ENCODE peak calls at places on chromosomes 12 and 14, in nine cellular contexts. M is uterus, O is hepatocyte, A is lung, N is prostate gland, L is keratinocyte, X is psoas muscle, P is brain microvascular endothelial cell, Z is PC-3. D is an unnamed sample. For H3K27me3, the result is how much of the 10 kb centered on the place peaks cover.

GRCh38 chr14:24806061-24806678 is 172.2 kb upstream of the GZMB start:
- DNase-seq in P (peak), Z (peak), M (peak), L (peak), N (peak), A (peak), X (peak), O (peak), D (no peak)

GRCh38 chr12:233615-233968 is 19.6 kb upstream of the SLC6A12 start:
- DNase-seq in P (no peak), X (no peak), L (no peak), Z (no peak), O (no peak), A (no peak), N (no peak), M (no peak), D (no peak)

GRCh38 chr12:71799105-71799504 is 40.5 kb upstream of the TBC1D15 start:
- DNase-seq in Z (peak), A (no peak), O (no peak), P (peak), N (no peak), M (no peak), L (no peak), X (no peak), D (no peak)

GRCh38 chr14:100305446-100306255 is 593 bp downstream of the SLC25A29 start:
- DNase-seq in O (peak), A (no peak), P (no peak), L (no peak), X (no peak), Z (peak), M (peak), N (peak), D (no peak)

GRCh38 chr12:65449400-65449799 is 170.9 kb downstream of the MSRB3 start:
- DNase-seq in A (no peak), O (no peak), X (no peak), L (no peak), P (no peak), M (no peak), N (no peak), Z (peak), D (no peak)

GRCh38 chr14:49497725-49498348 is 88.3 kb downstream of the RPS29 start:
- DNase-seq in X (no peak), A (no peak), O (peak), L (peak), Z (peak), M (no peak), P (peak), N (peak), D (no peak)

GRCh38 chr12:52846356-52846970 is 2.3 kb downstream of the KRT78 start:
- DNase-seq in N (no peak), A (no peak), L (no peak), X (no peak), Z (no peak), O (no peak), P (no peak), M (no peak), D (no peak)

GRCh38 chr12:88242161-88242925 is 100.2 kb downstream of the TMTC3 start:
- DNase-seq in P (peak), Z (peak), N (no peak), L (peak), O (peak), X (no peak), M (peak), A (no peak), D (peak)

GRCh38 chr14:34460841-34461240 is 1.2 kb downstream of the SPTSSA start:
- DNase-seq in Z (peak), L (no peak), M (no peak), N (no peak), P (no peak), A (no peak), X (no peak), O (no peak), D (no peak)

GRCh38 chr12:123050331-123050809 is 69.9 kb downstream of the ARL6IP4 start:
- DNase-seq in L (no peak), P (peak), M (peak), X (peak), A (no peak), N (peak), Z (peak), O (no peak), D (no peak)

GRCh38 chr14:89899917-89900680 is 54.4 kb downstream of the EFCAB11 start:
- DNase-seq in N (no peak), P (no peak), M (no peak), Z (peak), A (no peak), O (peak), X (no peak), L (no peak), D (no peak)

GRCh38 chr14:36666416-36667206 is 5.0 kb downstream of the PAX9 start:
- DNase-seq in A (no peak), M (no peak), L (no peak), O (no peak), X (no peak), N (no peak), Z (peak), P (no peak), D (no peak)

GRCh38 chr12:68675098-68675842 is 11.5 kb upstream of the NUP107 start:
- DNase-seq in Z (no peak), L (no peak), N (no peak), X (no peak), M (no peak), P (no peak), A (no peak), O (no peak), D (no peak)

GRCh38 chr12:72790273-72790672 is 518.1 kb downstream of the TRHDE start:
- DNase-seq in P (no peak), N (no peak), O (no peak), L (no peak), X (no peak), A (no peak), M (no peak), Z (peak), D (peak)

GRCh38 chr12:132597333-132598283 is 12.8 kb downstream of the LRCOL1 start:
- DNase-seq in L (no peak), N (no peak), O (peak), Z (peak), P (peak), X (no peak), M (no peak), A (no peak), D (no peak)

GRCh38 chr14:35240233-35240632 is 51.9 kb upstream of the PSMA6 start:
- DNase-seq in N (no peak), X (no peak), Z (no peak), O (no peak), P (no peak), A (no peak), M (no peak), L (no peak), D (no peak)

GRCh38 chr14:34711169-34711568 is 3.2 kb downstream of the CFL2 start:
- DNase-seq in Z (peak), X (no peak), M (peak), L (peak), A (no peak), P (peak), N (no peak), O (peak), D (peak)

DNA sequence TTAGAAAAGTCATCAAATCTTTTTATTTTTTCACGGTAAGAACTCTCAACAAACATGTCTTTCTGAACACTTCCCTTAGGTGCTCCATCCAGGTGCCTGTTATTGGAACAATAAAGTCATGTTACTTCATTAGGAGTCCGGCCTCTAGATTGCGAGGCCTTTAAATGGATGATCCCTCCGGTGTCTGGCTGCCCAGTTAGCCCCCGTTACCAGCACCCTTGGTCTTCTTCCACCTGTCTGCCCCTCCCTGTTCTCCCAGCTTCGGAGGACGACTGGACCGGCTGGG is 593 bp upstream of the PA2G4 start:
- DNase-seq in L (no peak), X (no peak), O (no peak), N (no peak), A (no peak), M (no peak), Z (no peak), P (no peak), D (no peak)
- TF ChIP-seq CTCF in L (no peak), X (no peak), O (no peak), N (no peak), A (no peak), M (no peak), Z (no peak), P (no peak), D (no peak)

GRCh38 chr14:51507556-51508511 is 143.9 kb upstream of the FRMD6 start:
- DNase-seq in L (no peak), O (peak), N (peak), M (peak), Z (no peak), P (peak), A (peak), X (peak), D (peak)
- H3K4me3 ChIP-seq in L (no peak), O (no peak), N (no peak), M (peak), Z (no peak), P (no peak), A (no peak), X (no peak), D (no peak)

GRCh38 chr14:104113631-104114420 is 24.6 kb upstream of the KIF26A start:
- DNase-seq in M (no peak), P (no peak), O (no peak), A (no peak), N (no peak), X (peak), Z (no peak), L (no peak), D (no peak)

GRCh38 chr14:104111301-104112112 is 26.0 kb downstream of the ASPG start:
- DNase-seq in Z (no peak), M (no peak), N (no peak), X (peak), P (no peak), A (no peak), L (no peak), O (no peak), D (no peak)

GRCh38 chr14:104110491-104111209 is 25.1 kb downstream of the ASPG start:
- DNase-seq in O (no peak), L (no peak), N (no peak), A (no peak), Z (no peak), X (peak), M (no peak), P (no peak), D (no peak)

GRCh38 chr14:104112609-104113571 is 25.5 kb upstream of the KIF26A start:
- DNase-seq in P (no peak), N (no peak), M (no peak), X (no peak), Z (no peak), O (no peak), A (no peak), L (no peak), D (no peak)

GRCh38 chr14:104112113-104112505 is 26.3 kb upstream of the KIF26A start:
- DNase-seq in P (no peak), Z (no peak), L (no peak), X (no peak), O (no peak), A (no peak), N (no peak), M (no peak), D (no peak)
- H3K27me3 ChIP-seq in P (under half), Z (under half), L (under half), X (under half), O (under half), A (under half), N (under half), M (under half), D (under half)

DNA sequence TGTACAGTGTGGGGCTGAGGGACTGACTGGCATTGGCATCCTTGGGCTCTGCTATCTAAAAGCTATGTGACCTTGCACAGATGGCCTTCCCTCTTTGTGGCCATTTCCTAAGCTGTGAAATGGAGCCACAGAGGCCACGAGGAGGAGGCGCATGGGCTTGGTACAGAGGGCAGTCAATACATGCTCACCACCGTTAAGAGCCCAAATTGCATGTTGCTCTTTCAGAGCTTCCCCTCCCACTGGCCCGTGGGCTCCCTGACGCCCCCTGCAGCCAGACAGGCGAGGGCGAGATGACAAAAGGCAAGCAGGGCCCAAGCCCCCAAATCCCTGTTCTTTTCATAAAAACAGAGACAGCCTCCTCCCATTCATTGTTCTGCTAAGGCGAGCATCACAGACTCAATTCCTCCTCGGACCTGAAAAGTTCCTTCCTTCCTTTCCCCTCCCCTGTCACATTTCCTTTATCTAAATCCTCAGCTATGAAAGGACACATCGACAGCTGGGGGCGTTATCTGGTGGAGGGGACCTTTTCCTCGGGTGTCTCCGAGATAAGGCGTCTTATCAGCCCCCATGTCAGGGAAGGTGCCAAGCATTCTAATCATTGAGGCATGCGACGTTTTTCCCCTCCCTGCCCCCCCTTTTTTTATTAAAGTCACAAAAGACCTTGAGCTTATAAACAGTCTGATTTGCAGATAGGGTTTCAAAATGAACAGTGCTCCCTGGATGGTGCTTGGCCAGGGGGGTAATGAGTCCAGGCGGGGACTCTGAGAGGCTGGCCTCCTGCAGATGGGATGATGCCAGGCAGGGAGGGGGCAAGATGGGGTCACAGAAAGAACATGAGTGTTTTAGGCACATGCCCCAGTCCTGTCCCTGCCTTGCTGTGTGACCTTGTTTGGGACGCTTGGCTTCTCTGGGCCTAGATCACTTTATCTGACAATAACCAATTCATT is 26.4 kb downstream of the FAM222A start:
- DNase-seq in P (no peak), L (no peak), N (no peak), M (peak), Z (no peak), A (no peak), O (no peak), X (peak), D (no peak)
- TF ChIP-seq CTCF in P (peak), L (no peak), N (no peak), M (no peak), Z (peak), A (no peak), O (peak), X (no peak), D (no peak)

GRCh38 chr12:83017001-83017400 is 330.3 kb downstream of the TMTC2 start:
- DNase-seq in Z (no peak), A (no peak), L (no peak), P (no peak), O (no peak), X (no peak), M (no peak), N (no peak), D (no peak)

GRCh38 chr12:83015390-83016225 is 328.9 kb downstream of the TMTC2 start:
- DNase-seq in N (no peak), O (no peak), L (peak), Z (no peak), A (no peak), M (peak), X (no peak), P (peak), D (no peak)

GRCh38 chr12:83018063-83018462 is 331.4 kb downstream of the TMTC2 start:
- DNase-seq in N (no peak), P (no peak), X (no peak), Z (no peak), A (no peak), L (no peak), O (peak), M (no peak), D (no peak)

DNA sequence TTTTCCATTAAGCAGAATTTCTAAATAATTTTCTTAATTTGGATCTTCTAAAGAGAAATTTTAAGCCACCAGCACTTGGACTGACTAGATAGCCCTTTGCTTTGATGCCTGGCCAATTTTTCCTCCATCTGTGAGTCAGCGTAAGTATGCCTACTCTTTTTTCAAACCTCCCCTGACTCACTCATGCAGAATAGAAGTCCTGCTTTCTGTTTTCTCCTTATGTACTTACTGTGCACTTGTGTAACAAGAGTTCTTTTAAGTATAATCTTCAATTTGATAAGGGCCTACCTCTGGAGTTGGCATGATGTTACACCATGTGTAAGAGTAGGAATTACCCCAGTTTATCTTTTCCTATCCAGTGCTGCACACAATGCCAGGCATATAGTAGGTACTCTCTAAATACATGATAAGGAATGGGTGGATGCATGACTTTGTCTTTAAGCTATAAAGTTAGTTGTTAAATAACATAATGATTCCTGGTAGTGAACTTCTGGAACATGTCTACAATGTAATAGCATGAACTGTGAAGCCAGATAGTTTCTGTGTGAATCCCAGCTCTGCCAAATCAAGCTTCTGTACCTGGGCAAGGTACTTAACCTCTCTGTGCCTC is 329.6 kb downstream of the TMTC2 start:
- DNase-seq in L (peak), O (peak), P (peak), A (peak), X (no peak), N (peak), M (peak), Z (peak), D (peak)
- H3K4me3 ChIP-seq in L (no peak), O (no peak), P (no peak), A (no peak), X (peak), N (no peak), M (peak), Z (peak), D (no peak)